ENCODE peak calls at places on chromosomes 11 and 22, in six cellular contexts. One of them, this sample, is unnamed.
A peak's percentile ranks its signal among the peaks of the same experiment; 100 is the strongest.

GRCh38 chr22:41799486-41800347 is 762 bp upstream of the CCDC134 start:
- DNase-seq in Caco-2: peak; percentile 54
- DNase-seq in putamen: peak; percentile 21
- DNase-seq in CD8-positive, alpha-beta memory T cell: no peak
- DNase-seq in epithelial cell of esophagus: no peak
- DNase-seq in ecto neural progenitor cell: peak; percentile 64
- DNase-seq in this sample: no peak

GRCh38 chr22:49251371-49251770 is 576.3 kb downstream of the BRD1 start:
- DNase-seq in Caco-2: no peak
- DNase-seq in putamen: no peak
- DNase-seq in CD8-positive, alpha-beta memory T cell: no peak
- DNase-seq in epithelial cell of esophagus: no peak
- DNase-seq in ecto neural progenitor cell: no peak
- DNase-seq in this sample: no peak

GRCh38 chr11:73249304-73249703 is 22.8 kb upstream of the P2RY6 start:
- DNase-seq in Caco-2: peak; percentile 46
- DNase-seq in putamen: no peak
- DNase-seq in CD8-positive, alpha-beta memory T cell: no peak
- DNase-seq in epithelial cell of esophagus: peak; percentile 67
- DNase-seq in ecto neural progenitor cell: no peak
- DNase-seq in this sample: no peak

GRCh38 chr11:65560555-65561418 is 2.6 kb upstream of the LTBP3 start:
- DNase-seq in Caco-2: peak; percentile 50
- DNase-seq in putamen: peak; percentile 51
- DNase-seq in CD8-positive, alpha-beta memory T cell: no peak
- DNase-seq in epithelial cell of esophagus: no peak
- DNase-seq in ecto neural progenitor cell: peak; percentile 72
- DNase-seq in this sample: no peak

GRCh38 chr11:1964955-1965354 is 17.8 kb downstream of the MRPL23 start:
- DNase-seq in Caco-2: no peak
- DNase-seq in putamen: no peak
- DNase-seq in CD8-positive, alpha-beta memory T cell: no peak
- DNase-seq in epithelial cell of esophagus: no peak
- DNase-seq in ecto neural progenitor cell: no peak
- DNase-seq in this sample: no peak

GRCh38 chr11:128852327-128853023 is 14.6 kb downstream of the KCNJ1 start:
- DNase-seq in Caco-2: no peak
- DNase-seq in putamen: no peak
- DNase-seq in CD8-positive, alpha-beta memory T cell: no peak
- DNase-seq in epithelial cell of esophagus: no peak
- DNase-seq in ecto neural progenitor cell: no peak
- DNase-seq in this sample: no peak

GRCh38 chr11:10398525-10398924 is 56.5 kb upstream of the AMPD3 start:
- DNase-seq in Caco-2: no peak
- DNase-seq in putamen: no peak
- DNase-seq in CD8-positive, alpha-beta memory T cell: no peak
- DNase-seq in epithelial cell of esophagus: no peak
- DNase-seq in ecto neural progenitor cell: peak; percentile 44
- DNase-seq in this sample: no peak

GRCh38 chr22:36833073-36833472 is 16.2 kb upstream of the PVALB start:
- DNase-seq in Caco-2: no peak
- DNase-seq in putamen: no peak
- DNase-seq in CD8-positive, alpha-beta memory T cell: no peak
- DNase-seq in epithelial cell of esophagus: no peak
- DNase-seq in ecto neural progenitor cell: no peak
- DNase-seq in this sample: no peak

GRCh38 chr22:44449683-44450425 is 48.2 kb downstream of the RTL6 start:
- DNase-seq in Caco-2: no peak
- DNase-seq in putamen: no peak
- DNase-seq in CD8-positive, alpha-beta memory T cell: no peak
- DNase-seq in epithelial cell of esophagus: no peak
- DNase-seq in ecto neural progenitor cell: no peak
- DNase-seq in this sample: no peak

GRCh38 chr11:118088531-118088930 is 1.8 kb upstream of the SMIM35 start:
- DNase-seq in Caco-2: no peak
- DNase-seq in putamen: no peak
- DNase-seq in CD8-positive, alpha-beta memory T cell: no peak
- DNase-seq in epithelial cell of esophagus: peak; percentile 64
- DNase-seq in ecto neural progenitor cell: no peak
- DNase-seq in this sample: no peak

GRCh38 chr11:119827113-119827512 is 98.1 kb upstream of the NECTIN1 start:
- DNase-seq in Caco-2: no peak
- DNase-seq in putamen: no peak
- DNase-seq in CD8-positive, alpha-beta memory T cell: no peak
- DNase-seq in epithelial cell of esophagus: no peak
- DNase-seq in ecto neural progenitor cell: no peak
- DNase-seq in this sample: no peak

GRCh38 chr22:17570851-17571631 is 7.7 kb downstream of the SLC25A18 start:
- DNase-seq in Caco-2: no peak
- DNase-seq in putamen: peak; percentile 86
- DNase-seq in CD8-positive, alpha-beta memory T cell: no peak
- DNase-seq in epithelial cell of esophagus: peak; percentile 68
- DNase-seq in ecto neural progenitor cell: no peak
- DNase-seq in this sample: no peak

GRCh38 chr11:68206211-68206610 is 6.9 kb downstream of the KMT5B start:
- DNase-seq in Caco-2: no peak
- DNase-seq in putamen: peak; percentile 50
- DNase-seq in CD8-positive, alpha-beta memory T cell: no peak
- DNase-seq in epithelial cell of esophagus: peak; percentile 72
- DNase-seq in ecto neural progenitor cell: peak; percentile 54
- DNase-seq in this sample: no peak

GRCh38 chr11:2857276-2857675 is 28.3 kb downstream of the CDKN1C start:
- DNase-seq in Caco-2: no peak
- DNase-seq in putamen: no peak
- DNase-seq in CD8-positive, alpha-beta memory T cell: no peak
- DNase-seq in epithelial cell of esophagus: no peak
- DNase-seq in ecto neural progenitor cell: no peak
- DNase-seq in this sample: no peak

GRCh38 chr22:37175414-37176144 is 12.5 kb downstream of the C1QTNF6 start:
- DNase-seq in Caco-2: peak; percentile 9
- DNase-seq in putamen: no peak
- DNase-seq in CD8-positive, alpha-beta memory T cell: no peak
- DNase-seq in epithelial cell of esophagus: no peak
- DNase-seq in ecto neural progenitor cell: no peak
- DNase-seq in this sample: no peak

GRCh38 chr11:66846671-66847091 is 3.4 kb downstream of the RCE1 start:
- DNase-seq in Caco-2: peak; percentile 45
- DNase-seq in putamen: no peak
- DNase-seq in CD8-positive, alpha-beta memory T cell: no peak
- DNase-seq in epithelial cell of esophagus: peak; percentile 37
- DNase-seq in ecto neural progenitor cell: peak; percentile 34
- DNase-seq in this sample: no peak

GRCh38 chr11:82750643-82751139 is 17.0 kb upstream of the FAM181B start:
- DNase-seq in Caco-2: no peak
- DNase-seq in putamen: no peak
- DNase-seq in CD8-positive, alpha-beta memory T cell: no peak
- DNase-seq in epithelial cell of esophagus: peak; percentile 27
- DNase-seq in ecto neural progenitor cell: peak; percentile 77
- DNase-seq in this sample: no peak

GRCh38 chr22:29816128-29816527 is 21.9 kb downstream of the ASCC2 start:
- DNase-seq in Caco-2: no peak
- DNase-seq in putamen: no peak
- DNase-seq in CD8-positive, alpha-beta memory T cell: no peak
- DNase-seq in epithelial cell of esophagus: peak; percentile 51
- DNase-seq in ecto neural progenitor cell: no peak
- DNase-seq in this sample: no peak

GRCh38 chr11:68142028-68142412 is 20.8 kb upstream of the CHKA start:
- DNase-seq in Caco-2: no peak
- DNase-seq in putamen: no peak
- DNase-seq in CD8-positive, alpha-beta memory T cell: no peak
- DNase-seq in epithelial cell of esophagus: peak; percentile 19
- DNase-seq in ecto neural progenitor cell: no peak
- DNase-seq in this sample: peak; percentile 32

GRCh38 chr22:37198290-37199102 is 10.4 kb upstream of the C1QTNF6 start:
- DNase-seq in Caco-2: peak; percentile 76
- DNase-seq in putamen: peak; percentile 74
- DNase-seq in CD8-positive, alpha-beta memory T cell: peak; percentile 85
- DNase-seq in epithelial cell of esophagus: peak; percentile 84
- DNase-seq in ecto neural progenitor cell: peak; percentile 90
- DNase-seq in this sample: peak; percentile 84

GRCh38 chr22:47705350-47705749 is 942.9 kb downstream of the TBC1D22A start:
- DNase-seq in Caco-2: no peak
- DNase-seq in putamen: no peak
- DNase-seq in CD8-positive, alpha-beta memory T cell: no peak
- DNase-seq in epithelial cell of esophagus: no peak
- DNase-seq in ecto neural progenitor cell: no peak
- DNase-seq in this sample: no peak

GRCh38 chr11:76560219-76560618 is 110.3 kb downstream of the LRRC32 start:
- DNase-seq in Caco-2: no peak
- DNase-seq in putamen: peak; percentile 2
- DNase-seq in CD8-positive, alpha-beta memory T cell: no peak
- DNase-seq in epithelial cell of esophagus: peak; percentile 50
- DNase-seq in ecto neural progenitor cell: no peak
- DNase-seq in this sample: no peak

GRCh38 chr11:1497600-1497999 is 11.0 kb upstream of the MOB2 start:
- DNase-seq in Caco-2: no peak
- DNase-seq in putamen: no peak
- DNase-seq in CD8-positive, alpha-beta memory T cell: no peak
- DNase-seq in epithelial cell of esophagus: no peak
- DNase-seq in ecto neural progenitor cell: no peak
- DNase-seq in this sample: no peak

GRCh38 chr11:121426476-121427454 is 25.3 kb upstream of the SORL1 start:
- DNase-seq in Caco-2: peak; percentile 66
- DNase-seq in putamen: no peak
- DNase-seq in CD8-positive, alpha-beta memory T cell: peak; percentile 23
- DNase-seq in epithelial cell of esophagus: no peak
- DNase-seq in ecto neural progenitor cell: peak; percentile 74
- DNase-seq in this sample: peak; percentile 27

GRCh38 chr11:250740-251299 is 14.0 kb downstream of the PSMD13 start:
- DNase-seq in Caco-2: peak; percentile 57
- DNase-seq in putamen: no peak
- DNase-seq in CD8-positive, alpha-beta memory T cell: peak; percentile 70
- DNase-seq in epithelial cell of esophagus: peak; percentile 66
- DNase-seq in ecto neural progenitor cell: peak; percentile 76
- DNase-seq in this sample: peak; percentile 70

GRCh38 chr22:31187627-31188026 is 24.5 kb upstream of the LIMK2 start:
- DNase-seq in Caco-2: no peak
- DNase-seq in putamen: no peak
- DNase-seq in CD8-positive, alpha-beta memory T cell: no peak
- DNase-seq in epithelial cell of esophagus: no peak
- DNase-seq in ecto neural progenitor cell: no peak
- DNase-seq in this sample: no peak

GRCh38 chr11:23540101-23540561 is 679.9 kb upstream of the CCDC179 start:
- DNase-seq in Caco-2: peak; percentile 27
- DNase-seq in putamen: peak; percentile 9
- DNase-seq in CD8-positive, alpha-beta memory T cell: no peak
- DNase-seq in epithelial cell of esophagus: peak; percentile 46
- DNase-seq in ecto neural progenitor cell: peak; percentile 52
- DNase-seq in this sample: no peak

GRCh38 chr11:119337581-119338317 is 2.9 kb downstream of the C1QTNF5 start:
- DNase-seq in Caco-2: no peak
- DNase-seq in putamen: no peak
- DNase-seq in CD8-positive, alpha-beta memory T cell: no peak
- DNase-seq in epithelial cell of esophagus: no peak
- DNase-seq in ecto neural progenitor cell: peak; percentile 87
- DNase-seq in this sample: no peak

GRCh38 chr11:133903875-133904817 is 52.6 kb downstream of the IGSF9B start:
- DNase-seq in Caco-2: peak; percentile 34
- DNase-seq in putamen: no peak
- DNase-seq in CD8-positive, alpha-beta memory T cell: no peak
- DNase-seq in epithelial cell of esophagus: no peak
- DNase-seq in ecto neural progenitor cell: no peak
- DNase-seq in this sample: no peak

GRCh38 chr11:64996710-64997380 is at the start of gene BATF2:
- DNase-seq in Caco-2: peak; percentile 84
- DNase-seq in putamen: peak; percentile 60
- DNase-seq in CD8-positive, alpha-beta memory T cell: no peak
- DNase-seq in epithelial cell of esophagus: peak; percentile 32
- DNase-seq in ecto neural progenitor cell: peak; percentile 82
- DNase-seq in this sample: no peak